ENCODE peak calls at places on chromosome 2, in eight cellular contexts. W is SK-N-SH, Q is cardiac muscle cell, R is GM23338, D is A549, T is cardiac fibroblast, L is Peyer's patch, A is fibroblast of lung. O is an unnamed sample.

GRCh38 chr2:168673265-168674222 is 128.9 kb upstream of the NOSTRIN start:
- DNase-seq in L (no peak), Q (no peak), D (no peak), R (no peak), W (no peak), T (no peak), A (no peak), O (no peak)

GRCh38 chr2:226431301-226431955 is 368.2 kb downstream of the IRS1 start:
- DNase-seq in W (no peak), D (no peak), T (peak), L (no peak), Q (peak), R (no peak), A (no peak), O (no peak)

GRCh38 chr2:143263045-143263625 is 133.9 kb downstream of the ARHGAP15 start:
- DNase-seq in A (no peak), Q (no peak), T (peak), D (no peak), L (no peak), R (peak), W (no peak), O (peak)

GRCh38 chr2:241617431-241618154 is 19.4 kb downstream of the THAP4 start:
- DNase-seq in D (no peak), Q (peak), L (peak), A (no peak), R (peak), W (peak), T (peak), O (no peak)

GRCh38 chr2:226671177-226671676 is 128.4 kb downstream of the IRS1 start:
- DNase-seq in A (no peak), D (no peak), W (no peak), T (peak), L (peak), R (no peak), Q (no peak), O (peak)

GRCh38 chr2:113075030-113075429 is 7.3 kb downstream of the IL1F10 start:
- DNase-seq in L (no peak), D (no peak), T (no peak), W (no peak), Q (no peak), A (no peak), R (no peak), O (no peak)

GRCh38 chr2:238593236-238593635 is 166.5 kb downstream of the ASB1 start:
- DNase-seq in W (no peak), A (no peak), L (no peak), T (no peak), Q (no peak), R (no peak), D (no peak), O (no peak)

GRCh38 chr2:28643911-28644334 is 107.7 kb upstream of the PPP1CB start:
- DNase-seq in D (no peak), L (peak), Q (peak), W (peak), R (no peak), T (peak), A (peak), O (peak)

GRCh38 chr2:241775223-241776177 is 1.1 kb upstream of the GAL3ST2 start:
- DNase-seq in D (no peak), W (peak), T (no peak), R (no peak), A (no peak), L (no peak), Q (no peak), O (no peak)

GRCh38 chr2:230901006-230901405 is 24.0 kb downstream of the GPR55 start:
- DNase-seq in L (no peak), D (no peak), R (no peak), A (no peak), W (no peak), T (no peak), Q (no peak), O (no peak)

GRCh38 chr2:59575191-59575590 is 978.3 kb downstream of the BCL11A start:
- DNase-seq in Q (no peak), A (no peak), T (no peak), D (no peak), R (no peak), W (no peak), L (no peak), O (no peak)

GRCh38 chr2:168233726-168234406 is 13.5 kb downstream of the STK39 start:
- DNase-seq in Q (no peak), A (peak), W (no peak), R (no peak), T (peak), D (no peak), L (no peak), O (no peak)

GRCh38 chr2:165825041-165825440 is 31.0 kb upstream of the GALNT3 start:
- DNase-seq in W (no peak), Q (peak), D (no peak), L (no peak), T (peak), R (no peak), A (peak), O (peak)

GRCh38 chr2:21123473-21124393 is at the start of gene TDRD15:
- DNase-seq in T (no peak), A (no peak), R (no peak), W (no peak), L (no peak), Q (no peak), D (no peak), O (no peak)

GRCh38 chr2:200077210-200077650 is 121.8 kb downstream of the MAIP1 start:
- DNase-seq in T (peak), Q (peak), R (no peak), A (peak), L (no peak), D (peak), W (no peak), O (peak)

GRCh38 chr2:36965196-36965595 is 1.1 kb downstream of the STRN start:
- DNase-seq in Q (peak), A (peak), R (no peak), D (no peak), W (no peak), L (no peak), T (no peak), O (peak)

GRCh38 chr2:238286987-238287386 is 1.4 kb downstream of the PER2 start:
- DNase-seq in D (no peak), R (no peak), L (peak), W (no peak), T (no peak), A (no peak), Q (no peak), O (no peak)

GRCh38 chr2:74206180-74206688 is 7.8 kb downstream of the MTHFD2 start:
- DNase-seq in D (no peak), T (peak), R (no peak), W (no peak), Q (peak), A (peak), L (peak), O (peak)

GRCh38 chr2:204289066-204289465 is 256.2 kb upstream of the PARD3B start:
- DNase-seq in D (no peak), T (no peak), Q (no peak), L (no peak), W (no peak), A (no peak), R (no peak), O (no peak)
- H3K4me3 ChIP-seq in D (no peak), T (no peak), Q (no peak), L (no peak), W (no peak), A (no peak), R (no peak), O (no peak)

GRCh38 chr2:234193977-234194563 is 143.6 kb downstream of the SPP2 start:
- DNase-seq in R (no peak), T (no peak), W (no peak), Q (no peak), D (no peak), A (no peak), L (no peak), O (no peak)

GRCh38 chr2:234189786-234190185 is 139.3 kb downstream of the SPP2 start:
- DNase-seq in R (no peak), L (no peak), D (no peak), T (no peak), Q (no peak), A (no peak), W (no peak), O (no peak)

GRCh38 chr2:234189230-234189629 is 138.7 kb downstream of the SPP2 start:
- DNase-seq in T (no peak), Q (no peak), W (no peak), D (no peak), R (peak), L (no peak), A (no peak), O (no peak)

GRCh38 chr2:234195516-234195915 is 145.0 kb downstream of the SPP2 start:
- DNase-seq in D (no peak), Q (no peak), L (no peak), R (no peak), W (no peak), A (no peak), T (no peak), O (no peak)

DNA sequence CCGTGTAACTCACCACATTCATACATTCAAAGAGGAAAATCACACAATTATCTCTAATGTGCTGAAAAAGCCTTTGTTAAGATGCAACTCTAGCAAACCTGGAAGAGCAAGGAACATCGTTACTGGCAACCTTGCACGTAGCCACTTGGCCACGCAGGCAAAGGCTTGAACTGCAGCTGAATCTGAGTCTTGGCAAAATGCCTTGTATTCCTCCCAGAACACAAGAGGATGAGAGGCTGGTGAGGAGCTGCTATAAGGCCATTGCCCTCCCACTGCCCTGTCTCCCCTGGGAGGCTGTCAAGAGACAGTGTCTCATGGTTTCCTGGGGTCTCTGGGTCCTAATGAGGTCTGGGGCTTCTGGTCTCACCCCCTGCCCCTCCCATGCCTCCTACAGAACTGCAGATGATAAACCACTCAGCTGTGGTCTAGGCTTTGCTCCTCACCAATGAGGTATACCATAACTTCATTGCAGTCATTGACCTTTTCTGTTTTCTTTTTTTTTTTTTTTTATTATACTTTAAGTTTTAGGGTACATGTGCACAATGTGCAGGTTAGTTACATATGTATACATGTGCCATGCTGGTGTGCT is 141.4 kb downstream of the SPP2 start:
- DNase-seq in R (no peak), D (peak), T (peak), A (peak), L (no peak), W (no peak), Q (peak), O (peak)
- TF ChIP-seq CTCF in R (no peak), D (no peak), T (no peak), A (no peak), L (no peak), W (no peak), Q (no peak), O (no peak)

GRCh38 chr2:151945602-151946001 is 117.4 kb upstream of the ARL5A start:
- DNase-seq in T (no peak), D (no peak), Q (no peak), A (no peak), R (no peak), L (no peak), W (no peak), O (no peak)

GRCh38 chr2:151945186-151945585 is 117.0 kb upstream of the ARL5A start:
- DNase-seq in W (no peak), T (no peak), Q (no peak), D (no peak), A (no peak), L (no peak), R (no peak), O (no peak)

GRCh38 chr2:151946856-151947523 is 118.8 kb upstream of the ARL5A start:
- DNase-seq in W (peak), R (peak), Q (peak), L (peak), T (peak), A (no peak), D (peak), O (peak)

GRCh38 chr2:151943461-151943860 is 115.2 kb upstream of the ARL5A start:
- DNase-seq in L (no peak), A (no peak), T (no peak), D (no peak), R (no peak), W (no peak), Q (no peak), O (peak)

DNA sequence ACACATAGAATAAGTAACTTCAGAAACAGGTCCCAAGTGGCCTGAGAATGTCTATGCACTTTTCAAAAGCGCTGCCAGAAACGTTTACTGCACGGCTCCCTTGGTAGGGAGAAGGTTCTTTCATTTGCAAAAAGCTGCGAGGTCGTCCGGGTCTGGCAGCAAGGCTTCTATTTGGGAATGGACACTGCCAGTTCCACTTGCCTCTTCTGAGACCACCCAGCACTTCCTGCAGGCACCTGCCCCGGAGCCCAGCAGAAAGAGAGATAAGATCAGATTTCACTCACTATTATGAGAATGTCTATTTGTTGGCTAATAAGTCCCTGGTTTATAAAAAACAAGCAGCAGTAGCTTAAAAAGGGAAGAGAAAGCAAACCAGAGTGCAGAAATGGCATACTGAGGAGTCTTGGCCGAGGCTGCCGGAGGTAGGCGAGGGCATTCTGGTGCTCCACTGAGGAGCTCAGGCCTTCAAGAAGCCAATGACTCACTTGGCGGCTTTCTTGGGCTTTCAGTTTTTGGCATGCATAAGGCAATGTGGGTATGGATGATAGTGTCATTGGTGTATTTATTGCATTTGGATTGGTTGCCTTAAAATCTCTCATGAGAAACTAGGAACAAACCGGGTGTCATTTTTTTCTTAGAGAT is 119.4 kb upstream of the ARL5A start:
- DNase-seq in R (no peak), A (no peak), W (no peak), D (no peak), Q (peak), T (peak), L (no peak), O (peak)
- H3K4me3 ChIP-seq in R (peak), A (no peak), W (no peak), D (no peak), Q (no peak), T (no peak), L (no peak), O (no peak)

GRCh38 chr2:25566694-25567093 is 106.7 kb downstream of the DTNB start:
- DNase-seq in D (no peak), W (no peak), Q (peak), R (no peak), L (peak), A (no peak), T (peak), O (peak)

GRCh38 chr2:25570161-25570840 is 103.1 kb downstream of the DTNB start:
- DNase-seq in R (no peak), A (no peak), D (no peak), W (no peak), Q (peak), T (peak), L (no peak), O (peak)

GRCh38 chr2:25572638-25573037 is 100.7 kb downstream of the DTNB start:
- DNase-seq in A (no peak), W (no peak), T (no peak), Q (no peak), L (no peak), D (no peak), R (no peak), O (peak)

GRCh38 chr2:25566094-25566493 is 107.3 kb downstream of the DTNB start:
- DNase-seq in A (no peak), L (no peak), T (no peak), W (no peak), Q (no peak), R (no peak), D (no peak), O (no peak)

DNA sequence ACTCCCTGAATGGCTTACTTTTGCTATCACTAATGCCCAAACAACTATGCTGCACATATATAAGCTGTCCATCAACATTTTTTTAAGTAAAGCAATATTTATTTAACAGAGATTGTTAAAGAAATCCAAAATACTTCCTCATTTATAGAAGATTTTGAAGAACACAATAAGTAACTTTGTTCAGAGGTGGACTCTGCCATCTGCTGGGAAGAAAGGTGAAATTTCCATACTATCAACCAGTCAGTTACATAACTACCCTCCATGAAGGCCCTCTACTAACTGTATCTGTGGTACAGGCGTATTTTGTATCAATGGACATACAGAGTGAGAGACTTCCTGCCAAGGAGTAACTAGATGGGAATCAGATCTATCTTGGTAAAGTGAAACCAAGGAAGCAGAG is 106.0 kb downstream of the DTNB start:
- DNase-seq in L (no peak), R (peak), D (peak), W (peak), Q (peak), T (peak), A (peak), O (peak)
- TF ChIP-seq CTCF in L (peak), R (peak), D (peak), W (peak), Q (peak), T (peak), A (peak), O (peak)

O was measured in fibroblast of mammary gland.